ENCODE peak calls at places on chromosomes 3 and 15, in six cellular contexts. L, W, G, X, F and K are unnamed samples.

GRCh38 chr15:25175033-25175788 is 220.4 kb downstream of the SNRPN start:
- DNase-seq in W (peak), G (no peak), X (no peak), L (peak), F (no peak), K (no peak)

GRCh38 chr3:64667887-64668581 is 19.8 kb downstream of the ADAMTS9 start:
- DNase-seq in W (peak), X (no peak), F (no peak), L (peak), G (no peak), K (no peak)

GRCh38 chr3:125611908-125612307 is 16.6 kb upstream of the OSBPL11 start:
- DNase-seq in G (no peak), F (no peak), L (no peak), W (no peak), X (no peak), K (no peak)

GRCh38 chr3:50268703-50269451 is at the start of gene SEMA3B:
- DNase-seq in X (no peak), W (no peak), G (no peak), L (peak), F (no peak), K (no peak)

GRCh38 chr3:169133178-169134161 is 530.0 kb downstream of the MECOM start:
- DNase-seq in F (no peak), L (no peak), X (peak), G (no peak), W (no peak), K (no peak)

GRCh38 chr3:134803652-134804051 is 8.6 kb downstream of the EPHB1 start:
- DNase-seq in X (no peak), W (peak), L (no peak), G (no peak), F (no peak), K (no peak)

GRCh38 chr3:13231781-13232515 is 158.7 kb upstream of the IQSEC1 start:
- DNase-seq in W (no peak), L (no peak), F (no peak), X (no peak), G (no peak), K (no peak)

GRCh38 chr3:188946351-188946750 is 225.4 kb upstream of the TPRG1 start:
- DNase-seq in F (no peak), W (peak), G (no peak), X (no peak), L (no peak), K (no peak)

GRCh38 chr3:151827816-151828215 is 13.9 kb downstream of the AADAC start:
- DNase-seq in F (no peak), X (peak), G (no peak), L (no peak), W (no peak), K (no peak)

GRCh38 chr3:127701281-127701792 is 28.6 kb downstream of the ABTB1 start:
- DNase-seq in G (no peak), W (no peak), X (no peak), L (peak), F (no peak), K (no peak)

GRCh38 chr3:44506961-44507360 is 29.5 kb upstream of the ZNF445 start:
- DNase-seq in L (no peak), X (no peak), G (no peak), F (no peak), W (no peak), K (no peak)

GRCh38 chr15:90266061-90266431 is 574 bp downstream of the NGRN start:
- DNase-seq in L (no peak), W (no peak), F (no peak), G (peak), X (peak), K (no peak)

GRCh38 chr15:34583399-34584320 is at the start of gene GOLGA8B:
- DNase-seq in X (peak), G (peak), W (no peak), F (peak), L (peak), K (peak)

GRCh38 chr3:59424268-59425010 is 374.6 kb upstream of the CFAP20DC start:
- DNase-seq in X (peak), W (no peak), G (peak), L (no peak), F (no peak), K (peak)

GRCh38 chr3:189099031-189099471 is 72.7 kb upstream of the TPRG1 start:
- DNase-seq in X (peak), L (peak), F (no peak), W (peak), G (no peak), K (no peak)

GRCh38 chr15:71251548-71252035 is 136.3 kb downstream of the THSD4 start:
- DNase-seq in F (no peak), L (no peak), G (no peak), X (no peak), W (no peak), K (no peak)

GRCh38 chr3:99895706-99896441 is 78.2 kb downstream of the CMSS1 start:
- DNase-seq in X (peak), G (no peak), W (no peak), F (no peak), L (no peak), K (no peak)

GRCh38 chr15:100790786-100791265 is 88.8 kb upstream of the ALDH1A3 start:
- DNase-seq in G (no peak), L (no peak), F (no peak), X (no peak), W (peak), K (no peak)

GRCh38 chr15:100778831-100779288 is 100.8 kb upstream of the ALDH1A3 start:
- DNase-seq in F (no peak), W (peak), X (no peak), L (no peak), G (no peak), K (no peak)

GRCh38 chr3:78258798-78259197 is 1218.9 kb downstream of the ROBO2 start:
- DNase-seq in X (peak), W (no peak), L (no peak), F (no peak), G (no peak), K (no peak)

GRCh38 chr3:188749010-188749617 is 422.7 kb upstream of the TPRG1 start:
- DNase-seq in F (peak), W (no peak), G (peak), X (peak), L (no peak), K (peak)

GRCh38 chr3:37986479-37987314 is 3.9 kb upstream of the VILL start:
- DNase-seq in L (peak), G (no peak), W (no peak), X (no peak), F (no peak), K (no peak)

GRCh38 chr3:180996415-180996932 is 6.9 kb upstream of the DNAJC19 start:
- DNase-seq in G (no peak), X (no peak), W (no peak), F (no peak), L (no peak), K (no peak)

GRCh38 chr3:170808041-170808440 is 62.0 kb downstream of the RPL22L1 start:
- DNase-seq in X (no peak), G (no peak), W (no peak), L (no peak), F (no peak), K (no peak)

GRCh38 chr3:29203846-29204245 is 77.0 kb upstream of the RBMS3 start:
- DNase-seq in L (no peak), G (no peak), F (no peak), W (no peak), X (no peak), K (no peak)

GRCh38 chr3:45056608-45057301 is 30.7 kb downstream of the CLEC3B start:
- DNase-seq in G (no peak), F (no peak), L (no peak), W (no peak), X (no peak), K (no peak)

GRCh38 chr3:50815844-50816243 is 141.1 kb downstream of the DOCK3 start:
- DNase-seq in X (no peak), W (no peak), L (no peak), F (no peak), G (no peak), K (no peak)

GRCh38 chr15:66966256-66966655 is 99.1 kb upstream of the SMAD3 start:
- DNase-seq in X (no peak), W (peak), F (peak), G (no peak), L (no peak), K (no peak)

GRCh38 chr3:191257286-191257685 is 58.2 kb downstream of the OSTN start:
- DNase-seq in X (no peak), L (no peak), W (no peak), F (no peak), G (no peak), K (no peak)

GRCh38 chr3:108524547-108524946 is 14.2 kb upstream of the MYH15 start:
- DNase-seq in X (peak), L (no peak), G (no peak), W (no peak), F (no peak), K (no peak)

GRCh38 chr3:119298565-119298941 is 4.4 kb downstream of the ARHGAP31 start:
- DNase-seq in W (peak), F (no peak), G (no peak), X (no peak), L (no peak), K (no peak)

GRCh38 chr3:44914936-44915335 is 40.5 kb downstream of the TGM4 start:
- DNase-seq in W (no peak), G (no peak), X (no peak), F (peak), L (no peak), K (no peak)

GRCh38 chr3:63967675-63968611 is 55.4 kb downstream of the PSMD6 start:
- DNase-seq in G (peak), F (no peak), L (no peak), W (no peak), X (peak), K (peak)

GRCh38 chr3:129793356-129793755 is 100.2 kb downstream of the TMCC1 start:
- DNase-seq in F (no peak), X (peak), W (no peak), G (peak), L (no peak), K (no peak)

GRCh38 chr3:72745146-72745976 is 102.9 kb downstream of the SHQ1 start:
- DNase-seq in W (no peak), G (no peak), L (no peak), F (no peak), X (no peak), K (no peak)

GRCh38 chr3:114632757-114633424 is 339.1 kb downstream of the TIGIT start:
- DNase-seq in X (no peak), L (no peak), W (no peak), F (no peak), G (no peak), K (no peak)

GRCh38 chr3:193702967-193703366 is 110.0 kb downstream of the OPA1 start:
- DNase-seq in W (no peak), X (peak), L (no peak), G (no peak), F (no peak), K (no peak)

GRCh38 chr3:113006350-113007056 is 15.7 kb downstream of the GTPBP8 start:
- DNase-seq in X (no peak), W (no peak), F (no peak), G (no peak), L (no peak), K (no peak)

GRCh38 chr3:24640330-24640877 is 145.8 kb upstream of the THRB start:
- DNase-seq in X (peak), G (no peak), W (no peak), L (no peak), F (no peak), K (no peak)
- TF ChIP-seq CTCF in X (peak), G (peak), W (peak), L (peak), F (peak), K (peak)

GRCh38 chr3:123511084-123511483 is 62.2 kb upstream of the ADCY5 start:
- DNase-seq in L (no peak), W (no peak), G (no peak), F (no peak), X (no peak), K (no peak)
- TF ChIP-seq CTCF in L (no peak), W (no peak), G (no peak), F (no peak), X (no peak), K (no peak)

GRCh38 chr3:140850210-140850955 is 91.3 kb upstream of the SLC25A36 start:
- DNase-seq in G (no peak), W (no peak), F (peak), X (no peak), L (no peak), K (no peak)

GRCh38 chr3:140843656-140844055 is 98.0 kb upstream of the SLC25A36 start:
- DNase-seq in W (no peak), F (peak), X (no peak), L (no peak), G (no peak), K (no peak)

GRCh38 chr3:140844072-140844471 is 97.6 kb upstream of the SLC25A36 start:
- DNase-seq in G (no peak), L (no peak), F (no peak), X (no peak), W (no peak), K (no peak)

GRCh38 chr3:140845878-140846277 is 95.8 kb upstream of the SLC25A36 start:
- DNase-seq in F (peak), L (no peak), X (no peak), G (peak), W (no peak), K (no peak)

DNA sequence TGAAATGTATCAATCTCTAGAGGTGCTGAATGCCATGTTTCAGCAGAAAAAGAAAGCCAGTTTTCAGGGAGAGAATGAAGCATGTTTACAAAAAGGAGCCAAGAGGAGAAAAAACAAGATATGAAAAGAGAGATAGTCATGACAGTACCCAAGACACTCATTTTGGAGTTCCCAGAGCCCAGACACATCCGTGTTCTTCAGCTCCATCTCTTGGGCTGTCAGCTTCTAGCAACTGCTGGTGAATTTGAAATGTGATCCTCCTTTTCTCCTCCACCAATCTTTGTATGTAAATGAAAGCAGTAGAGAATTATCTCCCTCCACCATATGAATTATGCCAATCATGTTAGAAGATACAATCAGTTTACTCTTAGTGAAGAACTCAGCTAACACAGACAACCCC is 93.0 kb upstream of the SLC25A36 start:
- DNase-seq in X (no peak), F (peak), G (peak), W (no peak), L (no peak), K (no peak)
- TF ChIP-seq CTCF in X (no peak), F (peak), G (peak), W (no peak), L (no peak), K (peak)

GRCh38 chr3:164794099-164794498 is 284.2 kb downstream of the SI start:
- DNase-seq in L (no peak), F (no peak), G (no peak), X (no peak), W (no peak), K (no peak)
- TF ChIP-seq CTCF in L (no peak), F (no peak), G (no peak), X (no peak), W (no peak), K (no peak)

DNA sequence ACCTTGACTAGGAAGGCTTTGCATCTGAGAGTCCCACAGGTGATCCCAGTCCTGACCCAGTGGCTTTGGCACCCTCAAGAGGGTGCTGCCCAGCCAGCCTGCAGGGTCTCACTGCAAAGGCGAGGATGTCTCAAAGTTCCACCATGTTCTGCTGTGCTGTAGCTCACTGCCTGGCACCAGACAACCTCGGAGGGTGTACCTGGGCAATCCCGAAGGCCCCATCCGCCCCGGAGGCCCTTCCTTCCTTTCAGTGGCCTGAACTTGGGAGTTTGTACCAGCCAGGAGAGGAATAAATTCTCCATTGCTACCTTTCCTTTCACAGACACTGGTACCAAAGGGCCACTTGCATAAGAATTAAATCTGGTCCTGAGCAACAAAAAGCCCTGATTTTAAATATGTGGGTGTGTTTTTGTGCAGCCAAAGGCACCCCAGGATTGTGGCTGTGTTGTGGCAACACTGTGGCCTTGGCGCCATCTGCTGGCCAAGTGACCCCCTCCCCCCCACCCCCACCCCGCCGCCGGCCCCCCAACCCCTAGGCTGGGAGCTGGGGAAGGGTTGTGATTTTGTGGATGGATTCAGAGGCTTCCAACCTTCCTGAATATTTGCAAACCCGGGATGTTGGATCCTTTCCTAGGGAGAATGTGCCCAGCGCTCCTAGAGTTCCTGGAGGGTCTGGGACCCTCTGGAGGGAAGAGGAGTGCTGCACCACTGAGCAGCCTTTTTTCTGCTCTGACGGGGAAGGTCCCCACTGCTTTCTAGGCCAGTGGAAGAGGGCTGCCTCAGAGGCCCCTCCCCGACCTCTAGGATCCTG is 9.7 kb upstream of the PTPN23 start:
- DNase-seq in X (no peak), G (peak), L (no peak), F (peak), W (no peak), K (no peak)
- TF ChIP-seq CTCF in X (peak), G (peak), L (peak), F (peak), W (peak), K (peak)

GRCh38 chr15:69652906-69653305 is 200.3 kb downstream of the RPLP1 start:
- DNase-seq in W (no peak), X (no peak), F (no peak), L (no peak), G (no peak), K (no peak)
- TF ChIP-seq CTCF in W (no peak), X (no peak), F (no peak), L (no peak), G (no peak), K (no peak)